ENCODE peak calls at places on chromosomes 1 and 21, in six cellular contexts. A is ascending aorta, I is tibial artery, B is left lung, Q is testis, R is body of pancreas. H is an unnamed sample. For H3K36me3, the result is how much of the 10 kb centered on the place peaks cover.

GRCh38 chr1:66575739-66576138 is 41.8 kb downstream of the SGIP1 start:
- DNase-seq in A (no peak), I (no peak), B (no peak), Q (no peak), R (no peak), H (peak)

GRCh38 chr1:153535664-153536585 is at the start of gene S100A6:
- DNase-seq in A (peak), I (peak), B (peak), Q (peak), R (peak), H (peak)

GRCh38 chr1:95023399-95024050 is 49.2 kb downstream of the ALG14 start:
- DNase-seq in A (no peak), I (no peak), B (no peak), Q (no peak), R (no peak), H (peak)

GRCh38 chr1:36924282-36924791 is 110.0 kb downstream of the GRIK3 start:
- DNase-seq in A (no peak), I (no peak), B (no peak), Q (peak), R (peak), H (peak)

GRCh38 chr1:41513388-41513745 is 28.9 kb upstream of the EDN2 start:
- DNase-seq in A (no peak), I (no peak), B (peak), Q (no peak), R (no peak), H (no peak)

GRCh38 chr1:22487781-22488180 is 36.1 kb downstream of the ZBTB40 start:
- DNase-seq in A (no peak), I (no peak), B (no peak), Q (no peak), R (no peak), H (no peak)

GRCh38 chr1:54989968-54990810 is 8.5 kb upstream of the BSND start:
- DNase-seq in A (no peak), I (no peak), B (no peak), Q (no peak), R (no peak), H (no peak)

GRCh38 chr1:171803056-171803455 is 21.6 kb downstream of the METTL13 start:
- DNase-seq in A (no peak), I (no peak), B (no peak), Q (no peak), R (no peak), H (no peak)

GRCh38 chr1:15757575-15758401 is 807 bp upstream of the FBLIM1 start:
- DNase-seq in A (no peak), I (no peak), B (no peak), Q (peak), R (no peak), H (no peak)

GRCh38 chr1:58763214-58763613 is 20.6 kb downstream of the JUN start:
- DNase-seq in A (no peak), I (no peak), B (no peak), Q (no peak), R (no peak), H (peak)

GRCh38 chr1:178006043-178006442 is 36.2 kb upstream of the SEC16B start:
- DNase-seq in A (no peak), I (no peak), B (no peak), Q (peak), R (no peak), H (no peak)

GRCh38 chr1:78880223-78880622 is 126.3 kb downstream of the ADGRL4 start:
- DNase-seq in A (no peak), I (no peak), B (no peak), Q (no peak), R (no peak), H (no peak)

GRCh38 chr1:215523128-215523861 is 43.8 kb upstream of the KCTD3 start:
- DNase-seq in A (no peak), I (no peak), B (no peak), Q (no peak), R (no peak), H (no peak)

GRCh38 chr1:154715385-154715784 is 107.4 kb upstream of the ADAR start:
- DNase-seq in A (no peak), I (no peak), B (no peak), Q (no peak), R (no peak), H (no peak)

GRCh38 chr1:203327684-203328457 is 22.6 kb downstream of the BTG2 start:
- DNase-seq in A (peak), I (peak), B (no peak), Q (peak), R (no peak), H (peak)

GRCh38 chr1:43978551-43979260 is at the start of gene B4GALT2:
- DNase-seq in A (no peak), I (no peak), B (peak), Q (peak), R (peak), H (no peak)

GRCh38 chr1:119742677-119743076 is 26.0 kb downstream of the HMGCS2 start:
- DNase-seq in A (no peak), I (no peak), B (no peak), Q (no peak), R (no peak), H (no peak)

GRCh38 chr1:211920141-211920572 is 89.6 kb upstream of the LPGAT1 start:
- DNase-seq in A (peak), I (peak), B (no peak), Q (no peak), R (peak), H (peak)

GRCh38 chr1:2505461-2505994 is 20.9 kb downstream of the PANK4 start:
- DNase-seq in A (no peak), I (no peak), B (no peak), Q (no peak), R (no peak), H (no peak)

GRCh38 chr21:46022551-46023107 is 41.1 kb downstream of the COL6A1 start:
- DNase-seq in A (no peak), I (no peak), B (no peak), Q (peak), R (no peak), H (no peak)

GRCh38 chr1:27816921-27817630 is 13.5 kb upstream of the PPP1R8 start:
- DNase-seq in A (no peak), I (no peak), B (no peak), Q (no peak), R (no peak), H (peak)

GRCh38 chr1:82110366-82111254 is 309.9 kb downstream of the ADGRL2 start:
- DNase-seq in A (no peak), I (no peak), B (no peak), Q (no peak), R (no peak), H (peak)

GRCh38 chr1:11281518-11282331 is 8.7 kb downstream of the UBIAD1 start:
- DNase-seq in A (no peak), I (peak), B (no peak), Q (peak), R (no peak), H (peak)

GRCh38 chr1:241834733-241835377 is 13.1 kb upstream of the EXO1 start:
- DNase-seq in A (no peak), I (no peak), B (no peak), Q (no peak), R (no peak), H (peak)

GRCh38 chr1:185375583-185375982 is 58.5 kb upstream of the IVNS1ABP start:
- DNase-seq in A (peak), I (peak), B (no peak), Q (peak), R (no peak), H (peak)

GRCh38 chr1:13732971-13733667 is 33.1 kb downstream of the PRDM2 start:
- DNase-seq in A (no peak), I (no peak), B (no peak), Q (no peak), R (no peak), H (no peak)

DNA sequence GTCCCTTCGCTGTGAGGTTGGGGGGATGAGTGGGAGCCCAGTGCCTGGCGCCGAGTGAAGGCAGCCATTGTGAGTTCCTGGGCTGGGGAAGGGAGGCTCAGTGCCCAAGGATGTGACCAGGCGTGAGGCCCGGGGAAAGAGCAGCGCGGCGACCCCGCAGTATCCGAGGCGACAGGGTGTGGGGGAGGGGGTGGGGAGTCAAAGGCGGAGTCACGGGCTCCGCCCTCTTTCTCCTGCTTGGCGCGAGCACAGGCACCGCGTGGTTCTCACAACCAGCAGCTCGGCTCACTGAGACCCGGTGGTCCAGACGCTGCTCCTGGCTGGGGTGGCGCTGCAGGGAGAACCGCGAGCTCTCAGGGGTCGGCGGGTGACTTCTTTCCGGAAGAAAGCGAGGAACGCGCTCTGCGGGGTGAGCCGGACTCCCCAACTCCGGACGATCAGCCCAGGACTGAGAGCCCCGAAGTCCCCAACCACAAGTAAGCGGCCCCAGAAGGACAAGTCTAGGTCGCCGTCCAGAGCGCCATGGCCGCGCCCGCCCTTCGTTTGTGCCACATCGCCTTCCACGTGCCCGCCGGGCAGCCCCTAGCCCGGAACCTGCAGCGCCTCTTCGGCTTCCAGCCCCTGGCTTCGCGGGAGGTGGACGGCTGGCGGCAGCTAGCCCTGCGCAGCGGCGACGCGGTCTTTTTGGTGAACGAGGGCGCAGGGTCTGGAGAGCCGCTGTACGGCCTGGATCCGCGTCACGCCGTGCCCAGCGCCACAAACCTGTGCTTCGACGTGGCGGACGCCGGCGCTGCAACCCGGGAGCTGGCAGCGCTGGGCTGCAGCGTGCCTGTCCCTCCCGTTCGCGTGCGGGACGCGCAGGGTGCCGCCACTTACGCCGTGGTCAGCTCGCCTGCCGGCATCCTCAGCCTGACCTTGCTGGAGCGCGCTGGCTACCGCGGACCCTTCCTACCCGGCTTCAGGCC is at the start of gene HPDL:
- DNase-seq in A (no peak), I (no peak), B (peak), Q (peak), R (peak), H (peak)
- TF ChIP-seq CTCF in A (no peak), I (no peak), B (no peak), Q (no peak), R (no peak), H (peak)

GRCh38 chr21:44818636-44819011 is 762 bp upstream of the SUMO3 start:
- DNase-seq in A (no peak), I (no peak), B (peak), Q (no peak), R (no peak), H (no peak)
- H3K4me3 ChIP-seq in A (peak), I (peak), B (peak), Q (peak), R (peak), H (peak)

DNA sequence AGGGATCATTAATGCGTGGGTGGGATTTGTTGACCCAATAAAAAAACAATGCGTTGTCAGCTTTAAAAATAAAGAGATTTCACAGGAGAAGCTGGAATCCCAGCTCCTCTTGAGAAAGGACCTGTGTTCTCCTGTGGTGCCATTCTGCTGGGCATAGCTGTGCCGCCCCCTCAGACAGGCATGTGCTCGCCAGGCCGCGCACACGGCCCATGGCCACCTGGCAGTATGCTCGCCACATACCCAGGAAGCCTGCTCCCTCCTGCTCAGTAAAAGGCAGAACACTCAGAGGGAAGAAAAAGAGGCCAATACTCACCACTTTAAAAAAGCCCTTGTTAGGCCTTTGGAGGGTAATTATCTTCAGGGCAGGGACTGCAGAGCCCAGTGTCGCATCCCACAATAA is 13.1 kb downstream of the THAP3 start:
- DNase-seq in A (no peak), I (no peak), B (no peak), Q (no peak), R (no peak), H (no peak)
- H3K36me3 ChIP-seq in A (half or more), I (half or more), B (half or more), Q (under half), R (under half), H (half or more)

DNA sequence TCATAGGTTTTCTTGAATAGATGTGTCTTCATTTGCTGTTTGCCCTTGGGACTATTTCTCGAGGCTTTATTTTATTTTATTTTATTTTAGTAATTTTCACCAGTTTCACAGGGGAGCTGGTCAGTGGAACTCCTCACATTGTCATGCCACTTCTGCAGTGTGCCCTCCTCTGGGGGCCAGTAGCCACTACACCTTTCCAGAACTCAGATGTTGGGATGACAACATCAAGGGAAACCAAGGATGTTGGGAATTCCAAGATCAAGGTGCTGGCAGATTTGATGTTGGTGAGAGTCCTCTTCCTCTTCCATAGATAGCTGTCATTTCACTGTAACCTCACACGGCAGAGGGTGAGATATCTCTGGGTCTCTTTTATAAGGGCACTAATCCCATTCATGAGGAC is 35.5 kb downstream of the SLC26A9 start:
- DNase-seq in A (no peak), I (no peak), B (no peak), Q (no peak), R (peak), H (peak)
- TF ChIP-seq CTCF in A (peak), I (peak), B (peak), Q (peak), R (peak), H (peak)

GRCh38 chr1:18957532-18958295 is 1.2 kb upstream of the IFFO2 start:
- DNase-seq in A (no peak), I (no peak), B (no peak), Q (no peak), R (no peak), H (no peak)

GRCh38 chr1:18955442-18956188 is 861 bp downstream of the IFFO2 start:
- DNase-seq in A (no peak), I (no peak), B (peak), Q (peak), R (peak), H (no peak)

GRCh38 chr1:18956189-18957135 is at the start of gene IFFO2:
- DNase-seq in A (peak), I (peak), B (peak), Q (peak), R (peak), H (peak)

GRCh38 chr1:18955116-18955441 is 1.4 kb downstream of the IFFO2 start:
- DNase-seq in A (no peak), I (no peak), B (no peak), Q (no peak), R (no peak), H (no peak)

GRCh38 chr1:18957136-18957521 is 653 bp upstream of the IFFO2 start:
- DNase-seq in A (no peak), I (no peak), B (no peak), Q (peak), R (no peak), H (no peak)
- H3K4me3 ChIP-seq in A (peak), I (peak), B (peak), Q (peak), R (no peak), H (peak)

GRCh38 chr1:67844988-67845387 is 11.7 kb upstream of the GNG12 start:
- DNase-seq in A (no peak), I (no peak), B (no peak), Q (no peak), R (no peak), H (no peak)
- H3K36me3 ChIP-seq in A (under half), I (under half), B (under half), Q (under half), R (under half), H (under half)

H was measured in brain microvascular endothelial cell.